ENCODE peak calls at places on chromosomes 6 and 20, in nine cellular contexts. L, C, O, I, Z, H, Q, S and J are unnamed samples.

GRCh38 chr6:116444092-116444491 is 17.1 kb upstream of the CALHM6 start:
- DNase-seq in L (no peak), C (no peak), O (no peak), I (peak; percentile 63), Z (no peak), H (no peak), Q (no peak), S (no peak), J (peak; percentile 44)

GRCh38 chr6:160260283-160261119 is 1.9 kb upstream of the SLC22A2 start:
- DNase-seq in L (no peak), C (no peak), O (no peak), I (no peak), Z (no peak), H (no peak), Q (no peak), S (no peak), J (no peak)

GRCh38 chr20:48329216-48329615 is 498.6 kb downstream of the PREX1 start:
- DNase-seq in L (no peak), C (no peak), O (no peak), I (no peak), Z (no peak), H (no peak), Q (no peak), S (no peak), J (no peak)

GRCh38 chr20:58224097-58224496 is 4.4 kb downstream of the ANKRD60 start:
- DNase-seq in L (no peak), C (no peak), O (no peak), I (peak; percentile 47), Z (no peak), H (no peak), Q (no peak), S (no peak), J (no peak)

GRCh38 chr6:128600397-128600951 is 80.1 kb upstream of the PTPRK start:
- DNase-seq in L (no peak), C (no peak), O (no peak), I (peak; percentile 96), Z (no peak), H (peak; percentile 6), Q (no peak), S (no peak), J (no peak)

GRCh38 chr20:58888521-58889333 is 36.2 kb downstream of the GNAS start:
- DNase-seq in L (peak; percentile 83), C (peak; percentile 82), O (peak; percentile 92), I (peak; percentile 89), Z (peak; percentile 93), H (peak; percentile 74), Q (peak; percentile 73), S (peak; percentile 83), J (peak; percentile 88)

GRCh38 chr20:57013741-57014140 is 252.7 kb downstream of the BMP7 start:
- DNase-seq in L (no peak), C (no peak), O (no peak), I (no peak), Z (no peak), H (peak; percentile 59), Q (no peak), S (no peak), J (no peak)

GRCh38 chr6:33628401-33628964 is 7.4 kb downstream of the ITPR3 start:
- DNase-seq in L (no peak), C (no peak), O (no peak), I (peak; percentile 20), Z (no peak), H (no peak), Q (no peak), S (no peak), J (peak; percentile 85)

GRCh38 chr6:455006-455585 is 63.5 kb downstream of the IRF4 start:
- DNase-seq in L (no peak), C (no peak), O (no peak), I (no peak), Z (no peak), H (no peak), Q (no peak), S (no peak), J (no peak)

GRCh38 chr20:51800132-51800721 is 2.1 kb downstream of the SALL4 start:
- DNase-seq in L (peak; percentile 48), C (peak; percentile 72), O (peak; percentile 91), I (peak; percentile 38), Z (peak; percentile 80), H (peak; percentile 86), Q (peak; percentile 54), S (peak; percentile 36), J (peak; percentile 45)

GRCh38 chr20:46226602-46227001 is 81.7 kb downstream of the CDH22 start:
- DNase-seq in L (no peak), C (no peak), O (no peak), I (peak; percentile 37), Z (no peak), H (no peak), Q (no peak), S (no peak), J (no peak)

GRCh38 chr6:35586542-35586941 is 73.8 kb upstream of the TULP1 start:
- DNase-seq in L (no peak), C (no peak), O (no peak), I (peak; percentile 57), Z (no peak), H (no peak), Q (no peak), S (no peak), J (no peak)

GRCh38 chr6:35585688-35586087 is 73.0 kb upstream of the TULP1 start:
- DNase-seq in L (no peak), C (no peak), O (no peak), I (peak; percentile 31), Z (no peak), H (no peak), Q (no peak), S (no peak), J (no peak)

GRCh38 chr6:35589201-35589739 is 76.6 kb upstream of the TULP1 start:
- DNase-seq in L (no peak), C (no peak), O (no peak), I (no peak), Z (no peak), H (no peak), Q (no peak), S (no peak), J (no peak)

GRCh38 chr6:35589904-35590303 is 77.2 kb upstream of the TULP1 start:
- DNase-seq in L (no peak), C (no peak), O (no peak), I (no peak), Z (no peak), H (no peak), Q (no peak), S (no peak), J (no peak)

GRCh38 chr6:35587167-35587566 is 74.5 kb upstream of the TULP1 start:
- DNase-seq in L (no peak), C (no peak), O (no peak), I (peak; percentile 19), Z (no peak), H (no peak), Q (no peak), S (no peak), J (no peak)
- H3K4me1 ChIP-seq in L (peaks cover 22% of the 10 kb centered on the region), C (peaks cover 73% of the 10 kb centered on the region), O (peaks cover 78% of the 10 kb centered on the region), I (peaks cover 27% of the 10 kb centered on the region), Z (peaks cover 17% of the 10 kb centered on the region), H (no peaks in the 10 kb centered on the region), Q (peaks cover 88% of the 10 kb centered on the region), S (peaks cover 93% of the 10 kb centered on the region), J (peaks cover 4% of the 10 kb centered on the region)

GRCh38 chr6:169791721-169792131 is 40.3 kb downstream of the ERMARD start:
- DNase-seq in L (no peak), C (no peak), O (no peak), I (no peak), Z (no peak), H (no peak), Q (no peak), S (no peak), J (no peak)

GRCh38 chr6:169788809-169789145 is 37.4 kb downstream of the ERMARD start:
- DNase-seq in L (no peak), C (no peak), O (no peak), I (no peak), Z (no peak), H (no peak), Q (no peak), S (no peak), J (no peak)

GRCh38 chr6:169789944-169790927 is 38.8 kb downstream of the ERMARD start:
- DNase-seq in L (peak; percentile 55), C (peak; percentile 75), O (peak; percentile 93), I (peak; percentile 92), Z (peak; percentile 87), H (peak; percentile 78), Q (peak; percentile 65), S (peak; percentile 75), J (peak; percentile 70)

GRCh38 chr6:169787797-169788196 is 36.4 kb downstream of the ERMARD start:
- DNase-seq in L (no peak), C (no peak), O (no peak), I (no peak), Z (no peak), H (no peak), Q (no peak), S (no peak), J (no peak)

GRCh38 chr6:169789146-169789943 is 37.9 kb downstream of the ERMARD start:
- DNase-seq in L (no peak), C (no peak), O (peak; percentile 49), I (no peak), Z (no peak), H (no peak), Q (no peak), S (no peak), J (no peak)
- H3K27ac ChIP-seq in L (no peak overlapping the region), C (peak overlapping the region; percentile 80), O (no peak overlapping the region), I (no peak overlapping the region), Z (no peak overlapping the region), H (no peak overlapping the region), Q (no peak overlapping the region), S (no peak overlapping the region), J (no peak overlapping the region)

GRCh38 chr20:10428008-10428407 is 6.0 kb downstream of the MKKS start:
- DNase-seq in L (no peak), C (no peak), O (no peak), I (no peak), Z (no peak), H (no peak), Q (no peak), S (no peak), J (no peak)
- H3K4me1 ChIP-seq in L (peaks cover 24% of the 10 kb centered on the region), C (peaks cover 16% of the 10 kb centered on the region), O (peaks cover 37% of the 10 kb centered on the region), I (peaks cover 6% of the 10 kb centered on the region), Z (peaks cover 7% of the 10 kb centered on the region), H (peaks cover 6% of the 10 kb centered on the region), Q (peaks cover 26% of the 10 kb centered on the region), S (peaks cover 45% of the 10 kb centered on the region), J (peaks cover 2% of the 10 kb centered on the region)

GRCh38 chr20:62645613-62646012 is 3.3 kb downstream of the SLCO4A1 start:
- DNase-seq in L (no peak), C (no peak), O (no peak), I (no peak), Z (no peak), H (no peak), Q (no peak), S (no peak), J (no peak)

GRCh38 chr20:62649140-62649539 is 6.8 kb downstream of the SLCO4A1 start:
- DNase-seq in L (no peak), C (no peak), O (no peak), I (no peak), Z (no peak), H (no peak), Q (no peak), S (no peak), J (no peak)

GRCh38 chr20:62648318-62648995 is 6.2 kb downstream of the SLCO4A1 start:
- DNase-seq in L (no peak), C (no peak), O (no peak), I (no peak), Z (peak; percentile 64), H (no peak), Q (no peak), S (no peak), J (no peak)

GRCh38 chr20:62646851-62647520 is 4.7 kb downstream of the SLCO4A1 start:
- DNase-seq in L (no peak), C (peak; percentile 87), O (no peak), I (no peak), Z (no peak), H (no peak), Q (no peak), S (no peak), J (peak; percentile 55)

GRCh38 chr20:62647521-62648317 is 5.4 kb downstream of the SLCO4A1 start:
- DNase-seq in L (no peak), C (peak; percentile 47), O (no peak), I (no peak), Z (peak; percentile 83), H (no peak), Q (no peak), S (peak; percentile 80), J (no peak)
- H3K27ac ChIP-seq in L (peak overlapping the region; percentile 39), C (peak overlapping the region; percentile 82), O (peak overlapping the region; percentile 30), I (no peak overlapping the region), Z (no peak overlapping the region), H (no peak overlapping the region), Q (no peak overlapping the region), S (peak overlapping the region; percentile 87), J (no peak overlapping the region)